ENCODE peak calls at places on chromosomes 1 and 21, in eight cellular contexts. One of them, this sample, is unnamed.
A peak's percentile ranks its signal among the peaks of the same experiment; 100 is the strongest.

GRCh38 chr1:42529724-42530161 is 66.7 kb downstream of the CCDC30 start:
- DNase-seq in activated CD8-positive, alpha-beta memory T cell treated with anti-CD3 and anti-CD28 coated beads for 24 hours: no peak
- DNase-seq in endothelial cell: no peak
- DNase-seq in HuH-7: peak; percentile 5
- DNase-seq in tibial artery: no peak
- DNase-seq in ELF-1: no peak
- DNase-seq in stimulated activated naive CD4-positive, alpha-beta T cell: no peak
- DNase-seq in fibroblast of lung: peak; percentile 14
- DNase-seq in this sample: no peak

GRCh38 chr21:28393279-28393678 is 599.4 kb downstream of the LTN1 start:
- DNase-seq in activated CD8-positive, alpha-beta memory T cell treated with anti-CD3 and anti-CD28 coated beads for 24 hours: no peak
- DNase-seq in endothelial cell: no peak
- DNase-seq in HuH-7: no peak
- DNase-seq in tibial artery: no peak
- DNase-seq in ELF-1: no peak
- DNase-seq in stimulated activated naive CD4-positive, alpha-beta T cell: no peak
- DNase-seq in fibroblast of lung: no peak
- DNase-seq in this sample: peak; percentile 65

GRCh38 chr1:33349081-33349759 is 28.3 kb upstream of the A3GALT2 start:
- DNase-seq in activated CD8-positive, alpha-beta memory T cell treated with anti-CD3 and anti-CD28 coated beads for 24 hours: peak; percentile 80
- DNase-seq in endothelial cell: no peak
- DNase-seq in HuH-7: peak; percentile 52
- DNase-seq in tibial artery: no peak
- DNase-seq in ELF-1: no peak
- DNase-seq in stimulated activated naive CD4-positive, alpha-beta T cell: peak; percentile 17
- DNase-seq in fibroblast of lung: peak; percentile 47
- DNase-seq in this sample: no peak

GRCh38 chr1:160284220-160284781 is 632 bp downstream of the PEX19 start:
- DNase-seq in activated CD8-positive, alpha-beta memory T cell treated with anti-CD3 and anti-CD28 coated beads for 24 hours: no peak
- DNase-seq in endothelial cell: peak; percentile 16
- DNase-seq in HuH-7: peak; percentile 18
- DNase-seq in tibial artery: peak; percentile 42
- DNase-seq in ELF-1: no peak
- DNase-seq in stimulated activated naive CD4-positive, alpha-beta T cell: no peak
- DNase-seq in fibroblast of lung: peak; percentile 92
- DNase-seq in this sample: peak; percentile 57

GRCh38 chr1:27647328-27647727 is 12.3 kb upstream of the FGR start:
- DNase-seq in activated CD8-positive, alpha-beta memory T cell treated with anti-CD3 and anti-CD28 coated beads for 24 hours: no peak
- DNase-seq in endothelial cell: no peak
- DNase-seq in HuH-7: no peak
- DNase-seq in tibial artery: no peak
- DNase-seq in ELF-1: no peak
- DNase-seq in stimulated activated naive CD4-positive, alpha-beta T cell: no peak
- DNase-seq in fibroblast of lung: no peak
- DNase-seq in this sample: no peak

GRCh38 chr1:219676012-219676770 is 63.3 kb upstream of the ZC3H11B start:
- DNase-seq in activated CD8-positive, alpha-beta memory T cell treated with anti-CD3 and anti-CD28 coated beads for 24 hours: no peak
- DNase-seq in endothelial cell: no peak
- DNase-seq in HuH-7: no peak
- DNase-seq in tibial artery: no peak
- DNase-seq in ELF-1: peak; percentile 28
- DNase-seq in stimulated activated naive CD4-positive, alpha-beta T cell: no peak
- DNase-seq in fibroblast of lung: no peak
- DNase-seq in this sample: no peak

GRCh38 chr1:925532-926421 is 2.1 kb downstream of the SAMD11 start:
- DNase-seq in activated CD8-positive, alpha-beta memory T cell treated with anti-CD3 and anti-CD28 coated beads for 24 hours: no peak
- DNase-seq in endothelial cell: no peak
- DNase-seq in HuH-7: peak; percentile 89
- DNase-seq in tibial artery: peak; percentile 51
- DNase-seq in ELF-1: no peak
- DNase-seq in stimulated activated naive CD4-positive, alpha-beta T cell: no peak
- DNase-seq in fibroblast of lung: peak; percentile 16
- DNase-seq in this sample: no peak

GRCh38 chr1:150017206-150017750 is 6.8 kb upstream of the OTUD7B start:
- DNase-seq in activated CD8-positive, alpha-beta memory T cell treated with anti-CD3 and anti-CD28 coated beads for 24 hours: no peak
- DNase-seq in endothelial cell: no peak
- DNase-seq in HuH-7: no peak
- DNase-seq in tibial artery: no peak
- DNase-seq in ELF-1: peak; percentile 90
- DNase-seq in stimulated activated naive CD4-positive, alpha-beta T cell: no peak
- DNase-seq in fibroblast of lung: no peak
- DNase-seq in this sample: no peak

GRCh38 chr1:80582980-80583379 is 1217.8 kb upstream of the ADGRL2 start:
- DNase-seq in activated CD8-positive, alpha-beta memory T cell treated with anti-CD3 and anti-CD28 coated beads for 24 hours: no peak
- DNase-seq in endothelial cell: no peak
- DNase-seq in HuH-7: no peak
- DNase-seq in tibial artery: no peak
- DNase-seq in ELF-1: no peak
- DNase-seq in stimulated activated naive CD4-positive, alpha-beta T cell: no peak
- DNase-seq in fibroblast of lung: peak; percentile 28
- DNase-seq in this sample: no peak

GRCh38 chr1:221987860-221988520 is 246.1 kb upstream of the DUSP10 start:
- DNase-seq in activated CD8-positive, alpha-beta memory T cell treated with anti-CD3 and anti-CD28 coated beads for 24 hours: no peak
- DNase-seq in endothelial cell: no peak
- DNase-seq in HuH-7: no peak
- DNase-seq in tibial artery: no peak
- DNase-seq in ELF-1: no peak
- DNase-seq in stimulated activated naive CD4-positive, alpha-beta T cell: no peak
- DNase-seq in fibroblast of lung: peak; percentile 83
- DNase-seq in this sample: no peak

GRCh38 chr1:193069748-193070394 is 10.5 kb downstream of the RO60 start:
- DNase-seq in activated CD8-positive, alpha-beta memory T cell treated with anti-CD3 and anti-CD28 coated beads for 24 hours: no peak
- DNase-seq in endothelial cell: no peak
- DNase-seq in HuH-7: peak; percentile 10
- DNase-seq in tibial artery: no peak
- DNase-seq in ELF-1: no peak
- DNase-seq in stimulated activated naive CD4-positive, alpha-beta T cell: no peak
- DNase-seq in fibroblast of lung: peak; percentile 26
- DNase-seq in this sample: no peak

GRCh38 chr21:17930102-17930501 is 110.9 kb upstream of the C21orf91 start:
- DNase-seq in activated CD8-positive, alpha-beta memory T cell treated with anti-CD3 and anti-CD28 coated beads for 24 hours: no peak
- DNase-seq in endothelial cell: no peak
- DNase-seq in HuH-7: no peak
- DNase-seq in tibial artery: no peak
- DNase-seq in ELF-1: peak; percentile 88
- DNase-seq in stimulated activated naive CD4-positive, alpha-beta T cell: no peak
- DNase-seq in fibroblast of lung: no peak
- DNase-seq in this sample: no peak